ENCODE peak calls at places on chromosomes 11 and 22, in six cellular contexts. W is SJSA1, D is epithelial cell of esophagus, Z is IMR-90, K is T-helper 2 cell, G is NCI-H226. A is an unnamed sample.
A peak's percentile ranks its signal among the peaks of the same experiment; 100 is the strongest.

GRCh38 chr22:48407256-48407955 is 1420.3 kb downstream of the BRD1 start:
- DNase-seq in W (no peak), D (no peak), G (no peak), K (no peak), Z (no peak), A (no peak)

GRCh38 chr11:23973244-23973643 is 523.6 kb upstream of the LUZP2 start:
- DNase-seq in Z (no peak), D (no peak), G (peak; percentile 7), K (no peak), W (peak; percentile 65), A (no peak)

GRCh38 chr11:76610371-76610770 is 60.2 kb downstream of the LRRC32 start:
- DNase-seq in D (no peak), Z (no peak), W (no peak), K (no peak), G (no peak), A (no peak)

GRCh38 chr11:1608363-1608762 is at the start of gene KRTAP5-3:
- DNase-seq in G (no peak), K (no peak), D (no peak), Z (no peak), W (no peak), A (no peak)

GRCh38 chr22:27662359-27663030 is 139.1 kb downstream of the MN1 start:
- DNase-seq in D (no peak), K (no peak), W (no peak), Z (no peak), G (peak; percentile 40), A (peak; percentile 90)

GRCh38 chr11:123590296-123590912 is 64.0 kb downstream of the SCN3B start:
- DNase-seq in W (peak; percentile 3), Z (peak; percentile 53), K (no peak), D (peak; percentile 5), G (no peak), A (no peak)

GRCh38 chr22:24950272-24950902 is 2.1 kb upstream of the KIAA1671 start:
- DNase-seq in Z (peak; percentile 8), W (no peak), G (peak; percentile 50), D (peak; percentile 53), K (no peak), A (no peak)

GRCh38 chr11:126339866-126340434 is 15.5 kb upstream of the ST3GAL4 start:
- DNase-seq in Z (peak; percentile 62), W (no peak), G (no peak), K (no peak), D (no peak), A (peak; percentile 88)

GRCh38 chr22:45324186-45324775 is 14.5 kb downstream of the FAM118A start:
- DNase-seq in G (no peak), D (peak; percentile 60), W (no peak), K (no peak), Z (no peak), A (peak; percentile 24)

GRCh38 chr11:132471491-132471890 is 1060.8 kb downstream of the OPCML start:
- DNase-seq in K (no peak), Z (no peak), W (no peak), D (peak; percentile 56), G (no peak), A (no peak)

GRCh38 chr11:44760917-44761545 is 34.3 kb downstream of the TSPAN18 start:
- DNase-seq in W (peak; percentile 28), Z (peak; percentile 96), D (peak; percentile 78), K (no peak), G (peak; percentile 85), A (peak; percentile 57)

GRCh38 chr11:88523362-88524028 is 186.0 kb upstream of the CTSC start:
- DNase-seq in W (no peak), G (peak; percentile 5), Z (peak; percentile 49), D (no peak), K (no peak), A (no peak)

GRCh38 chr22:19891350-19892248 is 36.9 kb upstream of the GNB1L start:
- DNase-seq in W (peak; percentile 72), D (peak; percentile 90), K (peak; percentile 78), G (peak; percentile 65), Z (peak; percentile 89), A (no peak)

GRCh38 chr11:117824571-117825537 is at the start of gene FXYD2:
- DNase-seq in K (no peak), D (peak; percentile 34), G (no peak), Z (no peak), W (no peak), A (peak; percentile 82)

GRCh38 chr11:27618591-27618990 is 81.7 kb downstream of the BDNF start:
- DNase-seq in D (no peak), W (no peak), G (no peak), Z (no peak), K (no peak), A (no peak)

GRCh38 chr11:471468-472145 is 21.5 kb downstream of the PTDSS2 start:
- DNase-seq in G (no peak), Z (no peak), D (no peak), W (no peak), K (no peak), A (no peak)

A was measured in Right ventricle myocardium superior.